ENCODE peak calls at places on chromosomes 13 and 19, in six cellular contexts. N is cardiac fibroblast, K is pancreas, F is ovary, D is fibroblast of pulmonary artery, O is Peyer's patch. T is an unnamed sample.

GRCh38 chr13:39149896-39150295 is 111.6 kb downstream of the NHLRC3 start:
- DNase-seq in O (no peak), N (no peak), K (no peak), F (no peak), D (no peak), T (no peak)

GRCh38 chr19:41821003-41821735 is 23.3 kb downstream of the LYPD4 start:
- DNase-seq in D (peak; percentile 41), O (peak; percentile 26), N (peak; percentile 56), K (no peak), F (no peak), T (no peak)

GRCh38 chr19:15419413-15420025 is 731 bp upstream of the AKAP8L start:
- DNase-seq in K (no peak), N (peak; percentile 28), O (no peak), D (peak; percentile 5), F (no peak), T (peak; percentile 39)

GRCh38 chr19:10998045-10998533 is 37.3 kb downstream of the SMARCA4 start:
- DNase-seq in O (no peak), F (no peak), K (no peak), N (peak; percentile 66), D (peak; percentile 30), T (no peak)

GRCh38 chr13:32846556-32846955 is 169.7 kb upstream of the KL start:
- DNase-seq in D (no peak), F (no peak), N (no peak), O (no peak), K (no peak), T (no peak)

GRCh38 chr13:45361596-45362206 is 20.7 kb upstream of the TPT1 start:
- DNase-seq in F (no peak), O (no peak), D (peak; percentile 38), K (no peak), N (peak; percentile 69), T (peak; percentile 34)

GRCh38 chr13:79654520-79654919 is 173.6 kb downstream of the NDFIP2 start:
- DNase-seq in D (no peak), K (no peak), O (no peak), F (no peak), N (no peak), T (no peak)

GRCh38 chr13:100434010-100434763 is 154.4 kb downstream of the GGACT start:
- DNase-seq in N (peak; percentile 66), K (no peak), O (no peak), D (peak; percentile 52), F (no peak), T (peak; percentile 51)

GRCh38 chr19:33067121-33067520 is 2.4 kb upstream of the RHPN2 start:
- DNase-seq in K (no peak), F (no peak), N (no peak), D (no peak), O (no peak), T (no peak)
- H3K4me3 ChIP-seq in K (no peak overlapping the region), F (no peak overlapping the region), N (no peak overlapping the region), D (no peak overlapping the region), O (no peak overlapping the region), T (no peak overlapping the region)

GRCh38 chr19:39415111-39416046 is 2.9 kb downstream of the PLEKHG2 start:
- DNase-seq in K (no peak), N (no peak), O (no peak), D (no peak), F (no peak), T (no peak)
- TF ChIP-seq CTCF in K (no peak), N (peak; percentile 2), O (no peak), D (peak; percentile 6), F (no peak), T (no peak)

GRCh38 chr19:4010808-4011110 is 3.2 kb downstream of the PIAS4 start:
- DNase-seq in O (no peak), N (no peak), D (no peak), F (no peak), K (peak; percentile 32), T (no peak)
- H3K4me3 ChIP-seq in O (no peak overlapping the region), N (no peak overlapping the region), D (no peak overlapping the region), F (no peak overlapping the region), K (no peak overlapping the region), T (no peak overlapping the region)

DNA sequence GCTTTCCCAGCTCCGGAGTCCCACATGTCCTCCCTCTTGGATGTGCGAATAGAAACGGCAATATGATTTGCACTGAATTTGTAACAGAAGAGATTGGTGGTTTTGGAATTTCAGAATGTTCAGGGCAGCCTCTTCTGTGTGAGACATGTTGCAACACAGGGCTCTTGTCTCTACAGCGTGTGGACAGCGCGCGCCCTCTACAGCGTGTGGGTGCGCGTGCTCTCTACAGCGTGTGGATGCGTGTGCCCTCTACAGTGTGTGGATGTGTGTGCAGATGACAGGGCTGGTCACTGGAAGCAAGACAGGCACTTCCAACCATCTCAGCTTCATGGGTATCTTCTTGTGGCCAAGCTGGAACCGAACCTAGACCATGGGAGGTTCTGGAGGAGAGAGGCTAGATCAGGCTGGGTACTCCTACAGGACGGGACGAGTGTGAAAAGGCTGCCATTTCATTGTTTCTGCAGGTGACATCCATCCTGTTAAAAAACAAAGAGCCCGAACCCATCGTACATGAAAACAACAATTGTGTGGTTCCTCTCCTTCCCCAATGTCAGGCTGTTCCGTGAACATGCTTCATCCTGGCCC is 78.4 kb downstream of the TEX29 start:
- DNase-seq in O (peak; percentile 6), K (no peak), F (no peak), D (no peak), N (no peak), T (peak; percentile 74)
- TF ChIP-seq CTCF in O (no peak), K (no peak), F (no peak), D (no peak), N (no peak), T (peak; percentile 66)

GRCh38 chr19:17479325-17479791 is 9.0 kb downstream of the SLC27A1 start:
- DNase-seq in N (peak; percentile 86), F (no peak), O (no peak), K (no peak), D (peak; percentile 77), T (peak; percentile 92)

GRCh38 chr19:17473041-17473440 is 2.7 kb downstream of the SLC27A1 start:
- DNase-seq in F (no peak), K (no peak), D (peak; percentile 79), O (no peak), N (peak; percentile 76), T (peak; percentile 93)

GRCh38 chr19:17470204-17470841 is at the start of gene SLC27A1:
- DNase-seq in F (peak; percentile 99), N (peak; percentile 99), K (peak; percentile 98), D (peak; percentile 99), O (peak; percentile 95), T (peak; percentile 99)

GRCh38 chr19:17471410-17472125 is 1.2 kb downstream of the SLC27A1 start:
- DNase-seq in K (peak; percentile 32), N (no peak), O (no peak), D (no peak), F (no peak), T (no peak)

GRCh38 chr19:17475541-17476115 is 5.3 kb downstream of the SLC27A1 start:
- DNase-seq in K (peak; percentile 80), O (no peak), D (peak; percentile 57), N (peak; percentile 50), F (no peak), T (peak; percentile 80)
- H3K4me3 ChIP-seq in K (no peak overlapping the region), O (no peak overlapping the region), D (no peak overlapping the region), N (no peak overlapping the region), F (no peak overlapping the region), T (peak overlapping the region; percentile 20)

GRCh38 chr19:1310853-1311180 is 25.1 kb downstream of the EFNA2 start:
- DNase-seq in D (no peak), O (no peak), N (no peak), K (no peak), F (no peak), T (no peak)

GRCh38 chr19:1307320-1307719 is 21.6 kb downstream of the EFNA2 start:
- DNase-seq in F (no peak), O (no peak), K (peak; percentile 22), D (no peak), N (no peak), T (no peak)

GRCh38 chr19:1307755-1308303 is 22.2 kb downstream of the EFNA2 start:
- DNase-seq in F (no peak), D (no peak), N (no peak), O (no peak), K (no peak), T (no peak)

GRCh38 chr19:1309977-1310852 is 24.5 kb downstream of the EFNA2 start:
- DNase-seq in D (no peak), N (no peak), O (no peak), K (no peak), F (no peak), T (no peak)

DNA sequence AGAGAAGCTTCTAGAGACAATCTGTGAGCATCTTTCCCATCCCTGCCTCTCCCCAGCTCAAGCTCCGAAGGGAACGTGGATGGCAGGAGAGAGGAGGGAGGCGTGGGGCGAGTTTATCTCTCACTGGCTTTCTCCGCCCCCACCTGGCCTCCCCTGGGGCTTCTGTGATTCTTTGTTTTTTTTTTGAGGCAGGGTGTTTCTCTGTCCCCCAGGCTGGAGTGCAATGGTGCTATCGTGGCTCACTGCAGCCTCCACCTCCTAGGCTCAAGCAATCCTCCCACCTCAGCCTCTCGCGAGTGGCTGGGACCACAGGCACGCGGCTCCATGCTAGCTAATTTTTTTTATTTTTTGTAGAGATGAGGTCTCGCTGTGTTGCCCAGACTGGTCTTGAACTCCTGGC is 23.0 kb downstream of the EFNA2 start:
- DNase-seq in N (no peak), K (no peak), O (no peak), D (no peak), F (no peak), T (no peak)
- TF ChIP-seq CTCF in N (no peak), K (no peak), O (no peak), D (no peak), F (no peak), T (no peak)

GRCh38 chr19:38389101-38389925 is 816 bp downstream of the SPRED3 start:
- DNase-seq in F (no peak), N (peak; percentile 84), K (no peak), D (peak; percentile 85), O (peak; percentile 29), T (peak; percentile 69)
- H3K4me3 ChIP-seq in F (peak overlapping the region; percentile 52), N (peak overlapping the region; percentile 82), K (no peak overlapping the region), D (peak overlapping the region; percentile 90), O (peak overlapping the region; percentile 44), T (peak overlapping the region; percentile 83)

GRCh38 chr13:43229506-43229905 is 206.1 kb downstream of the DNAJC15 start:
- DNase-seq in O (no peak), D (peak; percentile 68), K (no peak), N (peak; percentile 78), F (no peak), T (peak; percentile 64)
- TF ChIP-seq CTCF in O (no peak), D (no peak), K (no peak), N (peak; percentile 13), F (no peak), T (no peak)

T was measured in AG10803.